ENCODE peak calls at places on chromosomes 2 and 18, in six cellular contexts. H, X, Y, L, K and W are unnamed samples.

GRCh38 chr18:35582310-35582682 is 756 bp downstream of the GALNT1 start:
- DNase-seq in H (peak), L (no peak), X (no peak), K (no peak), Y (no peak), W (no peak)

GRCh38 chr18:1760901-1761300 is 810.4 kb downstream of the METTL4 start:
- DNase-seq in H (no peak), L (no peak), Y (no peak), K (no peak), X (no peak), W (no peak)

GRCh38 chr18:43578636-43579203 is 301.4 kb upstream of the SYT4 start:
- DNase-seq in Y (no peak), L (no peak), X (no peak), H (no peak), K (peak), W (no peak)

GRCh38 chr18:48548404-48548771 is 9.6 kb downstream of the CTIF start:
- DNase-seq in X (no peak), K (peak), H (peak), Y (peak), L (peak), W (no peak)

GRCh38 chr18:58135806-58136331 is 91.8 kb downstream of the NEDD4L start:
- DNase-seq in L (no peak), Y (no peak), H (peak), X (peak), K (peak), W (no peak)

GRCh38 chr2:156476516-156477206 is 40.5 kb downstream of the GPD2 start:
- DNase-seq in Y (no peak), K (peak), X (no peak), L (no peak), H (peak), W (no peak)

GRCh38 chr2:127479219-127479825 is 47.0 kb downstream of the IWS1 start:
- DNase-seq in L (no peak), H (peak), K (peak), Y (no peak), X (peak), W (no peak)

GRCh38 chr2:219551863-219552381 is 8.1 kb downstream of the TMEM198 start:
- DNase-seq in K (no peak), Y (no peak), H (no peak), L (no peak), X (no peak), W (no peak)

GRCh38 chr2:102365763-102366162 is 10.2 kb downstream of the IL18R1 start:
- DNase-seq in Y (no peak), H (no peak), X (no peak), K (no peak), L (no peak), W (no peak)

GRCh38 chr2:59920961-59921360 is 632.5 kb downstream of the BCL11A start:
- DNase-seq in X (no peak), K (no peak), H (no peak), L (no peak), Y (no peak), W (no peak)

GRCh38 chr2:85678384-85678783 is 10.4 kb upstream of the SFTPB start:
- DNase-seq in H (no peak), X (no peak), L (no peak), Y (no peak), K (no peak), W (no peak)

GRCh38 chr2:234392230-234392629 is 104.7 kb downstream of the ARL4C start:
- DNase-seq in K (no peak), X (no peak), Y (no peak), H (no peak), L (no peak), W (no peak)

GRCh38 chr2:241047253-241048010 is 49.0 kb downstream of the SNED1 start:
- DNase-seq in L (no peak), X (no peak), H (no peak), Y (no peak), K (no peak), W (no peak)

GRCh38 chr2:113224647-113225046 is 50.9 kb downstream of the PSD4 start:
- DNase-seq in L (no peak), H (no peak), Y (no peak), K (no peak), X (no peak), W (no peak)

GRCh38 chr2:207046642-207047213 is 107.4 kb downstream of the CPO start:
- DNase-seq in X (no peak), L (no peak), H (peak), Y (no peak), K (peak), W (no peak)

GRCh38 chr2:80473069-80473468 is 168.5 kb upstream of the LRRTM1 start:
- DNase-seq in Y (no peak), X (no peak), K (no peak), L (no peak), H (no peak), W (no peak)

GRCh38 chr2:216553093-216553478 is 54.4 kb downstream of the RPL37A start:
- DNase-seq in K (no peak), L (no peak), Y (no peak), H (peak), X (no peak), W (no peak)

GRCh38 chr2:216635171-216635570 is 2.0 kb downstream of the IGFBP2 start:
- DNase-seq in L (no peak), Y (no peak), X (no peak), H (no peak), K (no peak), W (no peak)

GRCh38 chr18:36392163-36392887 is 94.8 kb downstream of the FHOD3 start:
- DNase-seq in L (no peak), X (no peak), K (no peak), Y (no peak), H (peak), W (no peak)

GRCh38 chr18:10518595-10519273 is 7.1 kb upstream of the NAPG start:
- DNase-seq in X (no peak), Y (peak), L (peak), H (peak), K (peak), W (peak)

GRCh38 chr2:61758159-61758558 is 95.7 kb downstream of the FAM161A start:
- DNase-seq in H (no peak), X (no peak), Y (no peak), K (no peak), L (no peak), W (no peak)

GRCh38 chr2:181918188-181918587 is 26.7 kb downstream of the ITPRID2 start:
- DNase-seq in Y (no peak), K (no peak), H (no peak), L (no peak), X (no peak), W (no peak)

GRCh38 chr18:27778441-27778840 is 398.5 kb downstream of the CDH2 start:
- DNase-seq in X (no peak), Y (no peak), H (peak), L (no peak), K (peak), W (no peak)

GRCh38 chr18:2874765-2875164 is 28.0 kb downstream of the EMILIN2 start:
- DNase-seq in K (no peak), L (no peak), H (peak), Y (no peak), X (no peak), W (no peak)

GRCh38 chr2:84870306-84870705 is 10.6 kb downstream of the TRABD2A start:
- DNase-seq in X (no peak), K (no peak), L (no peak), H (no peak), Y (no peak), W (no peak)

GRCh38 chr2:34317797-34318196 is 718.7 kb upstream of the FAM98A start:
- DNase-seq in X (no peak), H (no peak), K (peak), Y (no peak), L (no peak), W (peak)

GRCh38 chr2:236806133-236806532 is 236.5 kb downstream of the ACKR3 start:
- DNase-seq in X (no peak), H (no peak), K (no peak), Y (no peak), L (no peak), W (no peak)

GRCh38 chr2:1945837-1946236 is 201.5 kb upstream of the PXDN start:
- DNase-seq in L (no peak), Y (no peak), H (no peak), K (no peak), X (no peak), W (no peak)

GRCh38 chr2:45577426-45577825 is 33.6 kb downstream of the SRBD1 start:
- DNase-seq in K (no peak), X (no peak), H (peak), Y (no peak), L (no peak), W (no peak)

GRCh38 chr2:165681841-165682240 is 112.2 kb downstream of the GALNT3 start:
- DNase-seq in H (no peak), X (no peak), L (no peak), K (no peak), Y (no peak), W (peak)

GRCh38 chr18:2967357-2967756 is 45.6 kb downstream of the LPIN2 start:
- DNase-seq in H (no peak), L (no peak), K (no peak), Y (no peak), X (no peak), W (no peak)

GRCh38 chr2:189285962-189286648 is 106.5 kb upstream of the COL5A2 start:
- DNase-seq in H (peak), K (peak), L (no peak), X (no peak), Y (no peak), W (no peak)

GRCh38 chr18:7157760-7158159 is 40.2 kb upstream of the LAMA1 start:
- DNase-seq in H (no peak), X (no peak), K (no peak), Y (no peak), L (no peak), W (no peak)

GRCh38 chr2:100392715-100393114 is 24.8 kb downstream of the CHST10 start:
- DNase-seq in K (no peak), L (peak), Y (no peak), H (no peak), X (no peak), W (no peak)

GRCh38 chr2:100391735-100392515 is 25.5 kb downstream of the CHST10 start:
- DNase-seq in X (no peak), Y (peak), K (no peak), L (no peak), H (no peak), W (peak)

GRCh38 chr2:100394111-100394641 is 23.3 kb downstream of the CHST10 start:
- DNase-seq in K (no peak), H (no peak), Y (no peak), L (no peak), X (no peak), W (no peak)

GRCh38 chr2:100395532-100396350 is 21.7 kb downstream of the CHST10 start:
- DNase-seq in X (no peak), Y (no peak), H (no peak), K (no peak), L (peak), W (no peak)

GRCh38 chr2:100393362-100393761 is 24.1 kb downstream of the CHST10 start:
- DNase-seq in L (no peak), H (no peak), Y (no peak), X (no peak), K (no peak), W (no peak)
- H3K27ac ChIP-seq in L (no peak), H (no peak), Y (no peak), X (no peak), K (no peak), W (no peak)

GRCh38 chr2:95051636-95052035 is 26.1 kb downstream of the MAL start:
- DNase-seq in Y (no peak), L (no peak), H (no peak), X (no peak), K (no peak), W (no peak)
- H3K27ac ChIP-seq in Y (no peak), L (no peak), H (no peak), X (no peak), K (no peak), W (no peak)

GRCh38 chr2:150339282-150339681 is 148.2 kb downstream of the RND3 start:
- DNase-seq in X (no peak), K (no peak), L (no peak), H (peak), Y (no peak), W (no peak)
- H3K27ac ChIP-seq in X (no peak), K (no peak), L (no peak), H (peak), Y (no peak), W (no peak)

DNA sequence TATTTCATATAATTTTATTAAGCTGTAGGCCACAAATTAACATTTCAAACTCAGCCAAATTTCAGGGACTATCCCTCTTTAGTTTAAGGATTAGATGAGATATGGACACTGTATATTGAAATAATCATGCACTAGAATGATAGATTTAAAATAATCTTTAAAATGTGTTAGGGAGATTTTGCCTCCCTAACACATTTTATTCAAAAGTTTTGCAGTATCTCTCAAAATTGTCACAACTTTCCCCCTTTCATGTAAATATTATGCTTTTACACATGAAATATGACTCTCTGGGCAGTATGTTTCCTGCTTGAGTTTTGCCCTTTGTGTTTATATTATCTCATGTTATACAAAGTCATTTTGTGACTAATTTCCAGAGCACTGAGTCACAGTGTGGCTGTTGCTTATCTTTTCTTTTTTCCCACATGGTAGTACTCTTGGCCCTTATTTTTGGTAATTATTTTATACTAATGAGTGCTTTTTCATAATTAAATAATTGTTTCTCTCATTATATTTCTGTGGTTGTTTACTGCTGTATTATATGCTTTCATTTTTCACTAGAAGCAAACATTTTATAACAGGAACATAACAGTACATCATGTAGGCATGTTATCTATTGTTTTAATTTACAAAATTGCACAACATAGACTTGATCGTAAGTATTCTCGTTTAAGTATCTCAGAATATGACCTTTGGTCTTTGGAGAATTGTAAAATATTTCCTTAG is 1.1 kb downstream of the TFPI start:
- DNase-seq in H (peak), K (peak), Y (no peak), X (no peak), L (no peak), W (no peak)
- H3K27ac ChIP-seq in H (peak), K (peak), Y (peak), X (peak), L (peak), W (peak)

GRCh38 chr2:99096728-99097127 is 44.8 kb upstream of the C2orf15 start:
- DNase-seq in H (no peak), K (no peak), Y (no peak), X (no peak), L (no peak), W (no peak)
- H3K27ac ChIP-seq in H (no peak), K (no peak), Y (no peak), X (no peak), L (no peak), W (no peak)